ENCODE peak calls at places on chromosomes 2 and 18, in four cellular contexts. Q, B, F and W are unnamed samples.

GRCh38 chr2:170371231-170371630 is 193.3 kb downstream of the MYO3B start:
- DNase-seq in Q (no peak), B (no peak), F (no peak), W (no peak)

GRCh38 chr2:145916799-145917198 is 1396.9 kb upstream of the ZEB2 start:
- DNase-seq in Q (no peak), B (no peak), F (no peak), W (no peak)

GRCh38 chr2:96065381-96065930 is 30.7 kb upstream of the GPAT2 start:
- DNase-seq in Q (no peak), B (no peak), F (no peak), W (no peak)

GRCh38 chr18:79815657-79816056 is 17.9 kb downstream of the KCNG2 start:
- DNase-seq in Q (no peak), B (no peak), F (no peak), W (no peak)

GRCh38 chr2:240199133-240199870 is 58.8 kb upstream of the OTOS start:
- DNase-seq in Q (no peak), B (no peak), F (no peak), W (no peak)

GRCh38 chr2:219084791-219085190 is 24.1 kb upstream of the IHH start:
- DNase-seq in Q (no peak), B (no peak), F (no peak), W (no peak)

GRCh38 chr2:241545523-241546473 is 12.7 kb upstream of the BOK start:
- DNase-seq in Q (no peak), B (no peak), F (no peak), W (no peak)

GRCh38 chr2:118852605-118853128 is 5.2 kb upstream of the EN1 start:
- DNase-seq in Q (no peak), B (no peak), F (no peak), W (no peak)

GRCh38 chr2:97267411-97268074 is 154.6 kb downstream of the ANKRD36 start:
- DNase-seq in Q (no peak), B (no peak), F (peak), W (peak)

GRCh38 chr2:67032091-67032490 is 365.0 kb upstream of the ETAA1 start:
- DNase-seq in Q (no peak), B (no peak), F (no peak), W (no peak)

GRCh38 chr2:24731040-24731439 is 62.2 kb downstream of the PTRHD1 start:
- DNase-seq in Q (no peak), B (no peak), F (no peak), W (no peak)

GRCh38 chr2:239465017-239466001 is 64.5 kb upstream of the HDAC4 start:
- DNase-seq in Q (peak), B (no peak), F (no peak), W (no peak)

GRCh38 chr2:235497096-235497495 is 3.3 kb downstream of the AGAP1 start:
- DNase-seq in Q (no peak), B (no peak), F (no peak), W (no peak)

GRCh38 chr2:191646612-191646902 is 31.4 kb upstream of the NABP1 start:
- DNase-seq in Q (no peak), B (no peak), F (no peak), W (no peak)

GRCh38 chr18:49561377-49562193 is at the start of gene LIPG:
- DNase-seq in Q (peak), B (peak), F (peak), W (peak)

DNA sequence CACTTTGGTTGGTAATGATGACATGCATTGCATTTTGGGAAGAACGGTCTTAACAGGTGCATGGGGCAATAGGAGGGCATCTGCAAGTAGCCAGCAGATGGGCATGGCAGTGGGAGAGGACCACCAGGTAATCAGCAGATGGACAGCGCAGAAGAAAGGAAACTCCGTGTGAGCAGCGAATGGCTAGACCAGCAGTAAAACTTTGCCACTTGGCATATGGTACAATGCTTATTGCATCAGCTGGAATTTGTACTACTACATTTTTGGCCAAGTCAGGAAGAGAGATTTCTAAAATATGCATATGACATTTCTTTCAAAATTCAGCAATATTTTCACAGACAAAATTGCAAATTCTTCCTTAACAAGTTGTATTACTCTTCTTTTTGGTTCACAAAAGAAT is 768.5 kb downstream of the LRP1B start:
- DNase-seq in Q (no peak), B (no peak), F (no peak), W (no peak)
- TF ChIP-seq MAX in Q (no peak), B (no peak), F (no peak), W (no peak)

GRCh38 chr18:63997606-63998005 is 27.7 kb downstream of the SERPINB8 start:
- DNase-seq in Q (no peak), B (no peak), F (no peak), W (no peak)

GRCh38 chr18:63992751-63993150 is 22.9 kb downstream of the SERPINB8 start:
- DNase-seq in Q (no peak), B (no peak), F (no peak), W (no peak)

GRCh38 chr18:63997041-63997440 is 27.2 kb downstream of the SERPINB8 start:
- DNase-seq in Q (no peak), B (no peak), F (no peak), W (no peak)

GRCh38 chr18:63999871-64000270 is 30.0 kb downstream of the SERPINB8 start:
- DNase-seq in Q (no peak), B (no peak), F (no peak), W (no peak)

GRCh38 chr18:63994783-63995399 is 25.0 kb downstream of the SERPINB8 start:
- DNase-seq in Q (peak), B (peak), F (peak), W (peak)
- TF ChIP-seq REST in Q (no peak), B (no peak), F (no peak), W (no peak)

DNA sequence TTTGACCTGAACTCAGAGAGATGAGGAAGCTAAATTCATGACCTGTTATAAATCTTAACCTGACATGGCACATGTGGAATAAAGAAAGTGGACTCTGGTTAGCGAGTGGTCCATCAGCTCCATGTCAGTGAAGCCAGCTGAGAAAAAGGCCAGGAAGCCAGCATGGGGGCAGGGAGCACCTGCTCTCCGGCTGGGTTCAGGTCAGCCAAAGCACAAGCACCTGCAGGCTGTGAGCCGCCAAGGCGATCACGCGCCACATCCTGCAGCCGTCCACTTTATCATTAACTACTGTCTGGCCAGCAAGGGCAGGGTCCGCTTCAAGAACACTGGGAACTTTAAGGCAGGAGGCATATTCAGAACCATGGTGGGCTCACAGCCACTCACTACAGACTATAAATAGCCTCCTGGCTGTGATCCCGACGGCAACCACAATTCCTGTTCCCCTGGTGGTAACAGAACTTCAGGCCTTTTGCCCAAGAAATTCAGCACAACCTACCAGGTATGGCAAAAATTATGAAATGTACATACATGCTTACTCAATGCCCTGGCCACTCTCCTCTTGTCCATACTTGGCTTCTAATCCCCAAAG is 35.5 kb downstream of the ACVR1 start:
- DNase-seq in Q (no peak), B (no peak), F (no peak), W (peak)
- TF ChIP-seq MAX in Q (no peak), B (no peak), F (no peak), W (peak)

GRCh38 chr2:64186698-64187605 is 42.7 kb upstream of the PELI1 start:
- DNase-seq in Q (no peak), B (no peak), F (no peak), W (peak)
- TF ChIP-seq REST in Q (no peak), B (no peak), F (no peak), W (no peak)

GRCh38 chr2:121925466-121925865 is 170.0 kb downstream of the TSN start:
- DNase-seq in Q (no peak), B (no peak), F (no peak), W (no peak)
- TF ChIP-seq MAX in Q (no peak), B (no peak), F (no peak), W (no peak)

GRCh38 chr18:9209230-9209629 is 72.6 kb downstream of the ANKRD12 start:
- DNase-seq in Q (no peak), B (no peak), F (no peak), W (no peak)

GRCh38 chr18:9201224-9201623 is 64.6 kb downstream of the ANKRD12 start:
- DNase-seq in Q (no peak), B (no peak), F (no peak), W (no peak)

DNA sequence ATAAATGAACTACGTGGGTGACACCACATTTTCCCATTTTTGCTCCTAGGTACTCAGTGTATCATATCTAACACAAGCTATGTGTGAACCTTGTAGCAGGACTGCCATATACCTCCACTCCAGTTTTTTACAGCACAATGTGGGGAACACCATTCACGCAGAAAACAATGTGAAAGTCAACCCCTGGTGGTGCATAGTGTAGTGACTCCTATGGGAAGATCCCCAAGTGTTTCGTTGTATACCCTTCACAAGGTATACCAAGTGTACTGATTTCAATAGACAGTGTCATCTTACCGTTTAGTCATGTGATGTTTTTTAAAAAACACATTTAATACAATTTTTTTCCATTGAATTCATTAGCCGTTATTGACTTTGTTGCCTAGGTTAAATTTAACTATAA is 68.1 kb downstream of the ANKRD12 start:
- DNase-seq in Q (no peak), B (no peak), F (no peak), W (no peak)
- TF ChIP-seq REST in Q (no peak), B (no peak), F (no peak), W (no peak)

GRCh38 chr2:3289526-3289925 is 88.1 kb downstream of the EIPR1 start:
- DNase-seq in Q (no peak), B (no peak), F (no peak), W (no peak)
- TF ChIP-seq MAX in Q (no peak), B (no peak), F (no peak), W (no peak)

DNA sequence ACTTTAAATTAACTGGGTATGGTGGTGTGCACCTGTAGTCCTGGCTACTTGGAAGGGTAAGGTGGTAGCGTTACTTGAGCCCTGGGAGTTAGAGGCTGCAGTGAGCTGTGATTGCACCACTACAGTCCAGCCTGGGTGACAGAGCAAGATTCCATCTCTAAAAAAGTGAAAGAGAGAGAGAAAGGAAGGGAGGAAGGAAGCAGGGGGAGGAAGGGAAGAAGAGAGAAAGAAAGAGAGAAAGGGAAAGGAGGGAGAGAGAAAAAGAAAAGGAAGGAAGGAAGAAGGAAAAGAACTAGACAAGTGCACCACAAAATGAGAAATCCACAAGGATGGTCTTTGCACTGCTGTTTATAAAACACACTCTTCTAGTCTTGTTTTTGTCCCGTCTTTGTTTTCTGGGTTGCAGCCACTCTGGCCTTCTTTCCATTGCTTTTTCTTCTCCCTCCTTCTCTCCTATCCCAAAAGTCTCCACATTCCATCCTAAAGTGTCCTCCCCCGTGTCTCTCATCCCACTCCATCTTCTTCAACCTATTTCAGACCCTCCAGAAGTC is 32.0 kb downstream of the PKDCC start:
- DNase-seq in Q (no peak), B (no peak), F (no peak), W (no peak)
- TF ChIP-seq REST in Q (no peak), B (no peak), F (no peak), W (no peak)

DNA sequence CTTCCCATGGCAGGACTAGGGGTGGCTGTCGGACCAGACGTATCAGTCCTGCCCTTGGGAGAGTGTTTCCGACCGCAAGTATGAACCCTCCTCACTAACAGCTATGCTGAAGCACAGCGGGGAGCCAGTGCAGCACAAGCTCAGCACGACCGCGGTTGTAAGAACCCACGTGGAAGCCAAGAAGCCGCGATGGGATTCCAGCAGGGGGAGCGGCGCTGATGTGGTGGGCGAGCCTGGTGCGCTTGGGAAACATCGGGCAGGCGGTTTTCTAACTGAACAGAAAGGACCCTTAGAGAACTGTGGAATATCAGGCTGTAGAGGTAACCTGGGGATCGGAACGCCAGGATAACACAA is 132.2 kb upstream of the MYCN start:
- DNase-seq in Q (no peak), B (no peak), F (peak), W (no peak)
- TF ChIP-seq MAX in Q (no peak), B (no peak), F (no peak), W (no peak)